ENCODE peak calls at places on chromosomes 6 and 20, in seven cellular contexts. J, B, O, P, A, Y and C are unnamed samples.

GRCh38 chr6:50851269-50851847 is 32.7 kb downstream of the TFAP2B start:
- DNase-seq in J (no peak), B (no peak), O (no peak), P (no peak), A (no peak), Y (no peak), C (no peak)

GRCh38 chr20:40010483-40010882 is 678.6 kb downstream of the MAFB start:
- DNase-seq in J (no peak), B (no peak), O (no peak), P (no peak), A (no peak), Y (no peak), C (no peak)

GRCh38 chr6:133730881-133731280 is 158.0 kb upstream of the TCF21 start:
- DNase-seq in J (peak), B (no peak), O (no peak), P (no peak), A (no peak), Y (no peak), C (no peak)

GRCh38 chr6:89375427-89375868 is 22.9 kb upstream of the UBE2J1 start:
- DNase-seq in J (peak), B (peak), O (no peak), P (no peak), A (peak), Y (no peak), C (no peak)

GRCh38 chr20:9590189-9590588 is 75.8 kb downstream of the LAMP5 start:
- DNase-seq in J (no peak), B (no peak), O (no peak), P (peak), A (no peak), Y (no peak), C (no peak)

GRCh38 chr6:3297909-3298308 is 39.2 kb downstream of the PSMG4 start:
- DNase-seq in J (no peak), B (no peak), O (no peak), P (no peak), A (peak), Y (no peak), C (no peak)

GRCh38 chr6:151391021-151391470 is 313 bp downstream of the ZBTB2 start:
- DNase-seq in J (peak), B (peak), O (peak), P (peak), A (peak), Y (peak), C (no peak)

GRCh38 chr6:43949451-43950110 is 177.7 kb downstream of the MRPL14 start:
- DNase-seq in J (no peak), B (no peak), O (no peak), P (no peak), A (no peak), Y (no peak), C (peak)

GRCh38 chr20:57439432-57439831 is 48.2 kb downstream of the RBM38 start:
- DNase-seq in J (no peak), B (no peak), O (no peak), P (no peak), A (peak), Y (no peak), C (no peak)

GRCh38 chr6:143260857-143261256 is 189.6 kb downstream of the ADAT2 start:
- DNase-seq in J (no peak), B (no peak), O (no peak), P (no peak), A (no peak), Y (no peak), C (no peak)

GRCh38 chr6:138948028-138948427 is 40.0 kb downstream of the REPS1 start:
- DNase-seq in J (no peak), B (no peak), O (no peak), P (no peak), A (no peak), Y (no peak), C (no peak)

GRCh38 chr20:10716855-10717254 is 43.1 kb upstream of the JAG1 start:
- DNase-seq in J (peak), B (no peak), O (peak), P (no peak), A (no peak), Y (peak), C (no peak)

GRCh38 chr20:17710379-17711305 is 10.9 kb downstream of the BANF2 start:
- DNase-seq in J (no peak), B (no peak), O (no peak), P (no peak), A (no peak), Y (no peak), C (no peak)

GRCh38 chr6:111469543-111469942 is 13.5 kb downstream of the REV3L start:
- DNase-seq in J (no peak), B (no peak), O (no peak), P (no peak), A (no peak), Y (no peak), C (no peak)

GRCh38 chr6:106117579-106117978 is 31.4 kb downstream of the PRDM1 start:
- DNase-seq in J (no peak), B (peak), O (no peak), P (no peak), A (no peak), Y (no peak), C (no peak)

GRCh38 chr20:1325173-1326030 is 3.5 kb downstream of the SDCBP2 start:
- DNase-seq in J (peak), B (peak), O (peak), P (peak), A (peak), Y (peak), C (peak)

GRCh38 chr20:17611540-17612286 is 41.8 kb downstream of the DSTN start:
- DNase-seq in J (no peak), B (no peak), O (peak), P (no peak), A (peak), Y (no peak), C (no peak)